ENCODE peak calls at places on chromosome 22, in five cellular contexts. P is H1, W is HepG2, X is K562, T is HCT116. A is an unnamed sample.
A peak's percentile ranks its signal among the peaks of the same experiment; 100 is the strongest.

GRCh38 chr22:26502688-26503561 is 9.3 kb downstream of the TFIP11 start:
- DNase-seq in P (peak; percentile 56), W (no peak), X (peak; percentile 31), T (no peak), A (no peak)

GRCh38 chr22:25051073-25051472 is 98.6 kb downstream of the KIAA1671 start:
- DNase-seq in P (peak; percentile 59), W (no peak), X (peak; percentile 27), T (peak; percentile 23), A (no peak)

GRCh38 chr22:39244496-39245129 is at the start of gene PDGFB:
- DNase-seq in P (no peak), W (no peak), X (peak; percentile 47), T (no peak), A (no peak)

GRCh38 chr22:22070371-22070824 is 87.8 kb upstream of the TOP3B start:
- DNase-seq in P (no peak), W (no peak), X (no peak), T (no peak), A (no peak)

GRCh38 chr22:38947321-38948112 is 9.9 kb upstream of the APOBEC3A start:
- DNase-seq in P (no peak), W (no peak), X (no peak), T (no peak), A (no peak)

GRCh38 chr22:30016596-30016995 is 63.7 kb upstream of the HORMAD2 start:
- DNase-seq in P (no peak), W (no peak), X (no peak), T (no peak), A (no peak)

GRCh38 chr22:50136431-50137047 is 34.0 kb upstream of the PANX2 start:
- DNase-seq in P (no peak), W (no peak), X (no peak), T (no peak), A (no peak)

GRCh38 chr22:39474351-39474991 is 17.7 kb downstream of the MGAT3 start:
- DNase-seq in P (no peak), W (no peak), X (peak; percentile 46), T (no peak), A (no peak)

GRCh38 chr22:35154937-35155387 is 89.0 kb downstream of the ISX start:
- DNase-seq in P (peak; percentile 84), W (peak; percentile 56), X (peak; percentile 57), T (peak; percentile 57), A (peak; percentile 17)

GRCh38 chr22:46547883-46548244 is 10.4 kb upstream of the CELSR1 start:
- DNase-seq in P (no peak), W (peak; percentile 58), X (no peak), T (no peak), A (no peak)

DNA sequence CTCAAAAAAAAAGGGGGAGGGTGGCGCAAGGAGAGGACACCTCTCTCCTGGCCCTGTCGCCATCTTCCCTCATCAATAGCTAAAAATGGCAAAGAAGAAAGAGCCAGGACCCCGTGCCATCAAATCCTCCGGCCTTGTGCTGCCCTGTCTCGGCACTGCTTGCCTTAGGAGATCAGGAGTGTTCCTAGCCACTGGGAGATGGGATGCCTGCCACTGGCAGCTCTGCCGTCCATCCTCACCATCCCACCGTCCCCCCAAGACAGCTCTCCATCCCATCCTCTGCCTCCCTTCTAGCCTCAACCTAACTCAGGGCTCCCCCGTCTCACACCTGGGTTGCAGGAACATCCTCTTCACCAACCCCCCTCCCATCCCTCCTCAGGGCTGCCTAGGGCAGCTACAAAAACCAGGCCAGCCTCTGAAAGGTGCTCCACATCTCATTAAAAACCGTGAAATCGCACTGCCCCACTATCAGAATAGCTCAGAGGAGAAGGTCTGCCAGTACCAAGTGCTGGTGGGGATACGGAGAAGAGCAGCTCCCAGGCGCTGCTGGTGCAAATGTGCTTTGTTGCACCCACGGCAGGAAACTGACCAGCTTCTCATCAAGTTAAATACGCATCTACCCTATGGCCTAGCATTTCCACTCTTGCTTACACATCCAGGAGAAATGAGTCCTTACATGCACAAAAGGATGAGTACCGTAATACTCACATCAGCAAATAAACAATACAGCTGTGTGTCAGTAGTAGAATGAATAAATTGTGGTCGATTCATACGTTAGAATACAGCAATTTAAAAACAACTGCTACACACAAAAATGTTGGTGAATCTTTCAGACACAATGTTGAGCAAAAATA is 31.7 kb upstream of the GCAT start:
- DNase-seq in P (no peak), W (no peak), X (no peak), T (no peak), A (no peak)
- TF ChIP-seq POLR2AphosphoS5 in P (no peak), W (no peak), X (no peak), T (no peak), A (no peak)

GRCh38 chr22:19640306-19640705 is 74.0 kb upstream of the SEPTIN5 start:
- DNase-seq in P (no peak), W (no peak), X (no peak), T (no peak), A (no peak)
- TF ChIP-seq SIN3A in P (no peak), W (no peak), X (no peak), T (no peak), A (no peak)

GRCh38 chr22:23513705-23514104 is 66.4 kb downstream of the IGLL1 start:
- DNase-seq in P (no peak), W (no peak), X (no peak), T (no peak), A (no peak)
- TF ChIP-seq CTCF in P (no peak), W (no peak), X (no peak), T (no peak), A (no peak)

DNA sequence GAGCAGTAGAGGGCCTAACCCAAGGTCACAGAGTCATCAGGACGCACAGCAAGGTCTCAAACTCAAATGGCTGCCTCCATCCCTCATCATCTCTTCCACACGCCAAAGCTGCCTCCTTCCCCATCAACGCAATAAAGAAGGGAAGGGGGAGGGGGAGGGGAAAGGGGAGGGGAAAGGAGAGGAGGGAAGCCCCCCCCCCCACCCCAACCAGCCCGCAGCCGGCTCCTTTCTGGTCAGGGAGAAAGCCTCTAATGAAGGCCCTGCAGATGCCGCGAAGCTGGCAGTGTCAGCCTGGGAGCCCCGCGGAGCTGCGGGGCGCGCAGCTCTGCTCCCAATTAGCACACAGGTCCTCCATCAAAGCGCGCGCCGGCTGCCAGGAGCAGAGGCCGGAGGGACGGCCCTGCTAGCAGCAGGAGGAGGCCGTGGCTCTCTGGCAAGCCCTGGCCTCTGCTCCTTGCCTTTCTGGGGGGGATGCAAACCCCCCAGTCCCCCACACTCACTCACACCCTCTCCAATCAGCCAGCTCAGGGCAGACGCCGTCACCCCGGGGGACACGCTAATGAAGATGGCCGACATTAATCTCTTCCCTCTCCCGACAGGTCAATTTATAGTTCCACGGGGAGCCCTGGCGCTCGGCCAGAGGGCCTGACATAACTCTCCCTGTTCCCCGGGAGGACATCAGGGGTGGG is 70.4 kb upstream of the TCF20 start:
- DNase-seq in P (peak; percentile 73), W (no peak), X (no peak), T (no peak), A (no peak)
- TF ChIP-seq POLR2AphosphoS5 in P (no peak), W (no peak), X (no peak), T (no peak), A (no peak)

DNA sequence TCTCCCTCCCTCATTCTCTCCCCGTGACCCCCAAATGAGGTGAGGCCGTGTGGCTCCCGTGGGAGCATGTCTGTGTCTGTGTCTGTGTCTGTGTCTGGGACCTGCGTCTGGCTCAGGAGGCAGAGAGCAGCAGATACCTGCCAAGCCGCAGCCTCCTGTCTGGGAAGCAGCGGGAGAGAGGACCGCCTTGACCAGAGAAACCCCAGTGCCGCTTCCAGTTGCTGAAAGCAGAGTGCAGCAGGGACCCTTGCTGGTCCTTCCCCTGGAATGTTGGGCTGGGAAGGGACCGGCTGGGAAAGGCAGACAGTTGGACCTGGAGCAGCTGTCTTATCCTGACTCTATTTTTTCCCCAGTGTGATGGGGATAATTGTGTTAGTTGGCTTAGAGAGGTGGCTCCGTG is 525 bp downstream of the CSDC2 start:
- DNase-seq in P (peak; percentile 57), W (no peak), X (no peak), T (no peak), A (no peak)
- TF ChIP-seq SIN3A in P (no peak), W (no peak), X (no peak), T (no peak), A (no peak)

GRCh38 chr22:31749636-31750364 is at the start of gene PRR14L:
- DNase-seq in P (peak; percentile 100), W (peak; percentile 91), X (peak; percentile 91), T (peak; percentile 91), A (no peak)
- TF ChIP-seq CTCF in P (no peak), W (peak; percentile 31), X (no peak), T (no peak), A (no peak)

DNA sequence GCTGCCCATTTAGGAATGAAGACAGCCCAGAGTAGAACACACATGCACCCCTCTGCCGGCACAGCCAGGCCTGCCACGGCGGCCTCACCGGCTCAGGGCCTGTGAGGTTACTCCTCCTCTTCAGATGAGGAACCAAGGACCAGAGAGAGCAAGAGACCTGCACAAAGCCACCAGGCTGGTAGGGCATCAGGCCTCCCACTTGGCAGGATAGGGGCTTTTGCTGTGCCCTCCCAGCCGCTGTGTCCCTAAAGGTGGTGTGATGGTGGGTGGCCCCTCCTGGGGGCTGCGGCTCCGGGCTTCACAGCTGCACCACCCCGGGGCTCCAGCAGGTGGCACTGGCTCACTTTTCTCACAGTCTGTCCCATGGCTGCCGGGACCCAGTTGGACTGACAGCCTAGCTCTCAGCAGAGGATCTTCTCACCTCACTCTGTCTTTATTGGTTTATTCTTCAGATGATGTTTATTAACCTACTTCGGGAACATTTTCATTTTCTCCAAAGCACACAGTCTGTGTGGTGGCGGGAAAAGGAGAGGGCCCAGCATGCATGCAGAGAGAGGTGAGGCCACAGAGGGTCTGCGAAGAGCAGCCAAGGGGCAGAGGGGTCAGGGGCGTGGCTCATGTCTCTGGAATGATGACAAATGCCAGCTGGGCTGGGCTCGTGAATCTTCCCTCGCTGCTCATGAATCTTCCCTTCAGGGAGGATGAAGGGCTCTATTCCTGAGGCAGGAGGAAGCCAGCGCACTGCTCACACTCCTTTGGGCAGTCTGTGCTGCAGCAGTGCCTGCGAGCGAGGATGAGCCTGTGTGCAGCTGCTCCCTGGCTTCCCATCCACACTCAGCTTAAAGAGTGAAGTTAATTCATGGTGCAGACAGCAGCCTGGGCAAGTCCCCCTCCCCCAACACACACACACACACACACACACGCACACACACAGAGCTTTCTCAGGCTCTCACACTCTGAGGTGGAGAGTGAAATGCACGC is 101.1 kb upstream of the PITPNB start:
- DNase-seq in P (peak; percentile 97), W (peak; percentile 30), X (peak; percentile 73), T (peak; percentile 21), A (peak; percentile 20)
- TF ChIP-seq POLR2AphosphoS5 in P (no peak), W (no peak), X (no peak), T (no peak), A (no peak)

DNA sequence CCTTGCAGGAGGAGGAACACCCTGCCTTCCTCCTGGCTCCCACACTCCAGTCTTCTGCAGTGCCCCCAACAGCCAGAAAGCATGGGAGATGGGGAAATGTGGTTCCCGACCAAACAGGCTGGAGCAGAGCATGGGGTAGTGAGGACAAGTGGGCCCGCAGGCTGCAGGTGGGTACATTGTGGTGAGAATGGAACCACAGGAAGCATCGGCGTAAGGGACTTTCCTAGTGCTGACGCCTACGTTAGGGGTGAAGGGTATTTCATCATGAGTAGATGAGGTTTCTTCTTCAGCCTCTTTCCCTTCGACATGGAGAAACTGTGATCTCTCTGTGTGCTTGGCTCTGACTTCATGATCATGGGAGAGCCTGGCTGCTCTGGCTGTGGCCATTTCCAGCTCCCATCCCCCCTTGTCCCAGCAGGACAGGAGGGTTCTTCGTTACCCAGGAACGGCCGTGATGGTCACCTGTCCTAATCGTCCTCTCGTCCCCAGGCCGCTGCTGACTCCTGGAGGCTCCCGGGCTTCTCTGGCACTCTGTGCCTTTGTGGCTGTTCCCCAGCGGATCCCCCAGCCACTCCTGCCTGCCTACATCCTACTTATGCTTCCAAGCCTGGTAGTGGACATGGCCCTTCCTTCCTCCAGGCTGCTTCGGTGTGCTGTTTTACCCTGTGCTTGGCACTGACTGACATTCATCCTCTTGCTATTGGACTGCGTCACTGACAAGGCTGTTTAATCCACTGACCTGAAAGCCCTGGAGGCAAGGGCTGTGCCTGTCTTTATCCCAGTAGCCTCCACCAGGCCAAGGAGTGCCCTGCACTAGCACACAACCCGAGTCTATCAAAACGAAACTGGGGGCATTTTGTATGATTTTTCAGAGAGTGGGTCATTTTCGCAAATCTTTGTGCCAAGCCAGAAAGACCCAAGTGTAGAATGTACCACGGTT is 65.2 kb upstream of the CECR2 start:
- DNase-seq in P (no peak), W (no peak), X (no peak), T (no peak), A (no peak)
- TF ChIP-seq SIN3A in P (no peak), W (no peak), X (no peak), T (no peak), A (no peak)